ENCODE peak calls at places on chromosomes 3 and 15, in eight cellular contexts. Y, N, X, D, C, O, I and S are unnamed samples.
A peak's percentile ranks its signal among the peaks of the same experiment; 100 is the strongest.

GRCh38 chr3:43632269-43632733 is 10.5 kb upstream of the ANO10 start:
- DNase-seq in Y (peak; percentile 58), N (peak; percentile 93), X (no peak), D (no peak), C (no peak), O (no peak), I (no peak), S (peak; percentile 42)

GRCh38 chr3:188854395-188855149 is 317.2 kb upstream of the TPRG1 start:
- DNase-seq in Y (peak; percentile 53), N (peak; percentile 92), X (no peak), D (no peak), C (no peak), O (no peak), I (no peak), S (no peak)

GRCh38 chr3:153944084-153944483 is 177.1 kb upstream of the ARHGEF26 start:
- DNase-seq in Y (no peak), N (peak; percentile 19), X (no peak), D (no peak), C (no peak), O (no peak), I (no peak), S (no peak)

GRCh38 chr3:119731545-119732343 is 28.9 kb downstream of the CFAP91 start:
- DNase-seq in Y (no peak), N (peak; percentile 28), X (no peak), D (no peak), C (no peak), O (no peak), I (no peak), S (no peak)

GRCh38 chr3:13137808-13138565 is 64.8 kb upstream of the IQSEC1 start:
- DNase-seq in Y (no peak), N (no peak), X (no peak), D (peak; percentile 35), C (no peak), O (no peak), I (peak; percentile 62), S (no peak)

GRCh38 chr3:81666502-81667121 is 94.8 kb downstream of the GBE1 start:
- DNase-seq in Y (no peak), N (peak; percentile 48), X (no peak), D (no peak), C (no peak), O (no peak), I (no peak), S (peak; percentile 1)

GRCh38 chr3:14548321-14548729 is 8.2 kb upstream of the GRIP2 start:
- DNase-seq in Y (peak; percentile 33), N (peak; percentile 56), X (peak; percentile 3), D (no peak), C (peak; percentile 86), O (peak; percentile 83), I (no peak), S (peak; percentile 32)

GRCh38 chr3:46913644-46914043 is 36.1 kb downstream of the PTH1R start:
- DNase-seq in Y (no peak), N (peak; percentile 59), X (no peak), D (peak; percentile 54), C (peak; percentile 33), O (peak; percentile 73), I (no peak), S (no peak)

GRCh38 chr3:126414961-126415660 is 20.4 kb downstream of the CFAP100 start:
- DNase-seq in Y (no peak), N (no peak), X (no peak), D (no peak), C (no peak), O (no peak), I (peak; percentile 35), S (no peak)

GRCh38 chr3:197302696-197303341 is 4.4 kb upstream of the DLG1 start:
- DNase-seq in Y (no peak), N (peak; percentile 87), X (no peak), D (no peak), C (no peak), O (no peak), I (no peak), S (no peak)

GRCh38 chr3:28328188-28329151 is 20.1 kb upstream of the ZCWPW2 start:
- DNase-seq in Y (no peak), N (peak; percentile 41), X (no peak), D (no peak), C (no peak), O (no peak), I (no peak), S (no peak)
- TF ChIP-seq CTCF in Y (peak; percentile 57), N (peak; percentile 47), X (peak; percentile 83), D (peak; percentile 72), C (peak; percentile 30), O (peak; percentile 77), I (peak; percentile 53), S (peak; percentile 20)

GRCh38 chr3:71796268-71796667 is 11.3 kb upstream of the PROK2 start:
- DNase-seq in Y (no peak), N (no peak), X (no peak), D (no peak), C (no peak), O (no peak), I (no peak), S (no peak)

GRCh38 chr3:71789922-71790321 is 5.0 kb upstream of the PROK2 start:
- DNase-seq in Y (no peak), N (no peak), X (no peak), D (no peak), C (no peak), O (no peak), I (no peak), S (no peak)

GRCh38 chr3:71787851-71788405 is 3.0 kb upstream of the PROK2 start:
- DNase-seq in Y (no peak), N (no peak), X (no peak), D (no peak), C (no peak), O (no peak), I (no peak), S (no peak)

GRCh38 chr3:71786551-71786950 is 1.6 kb upstream of the PROK2 start:
- DNase-seq in Y (no peak), N (no peak), X (no peak), D (no peak), C (no peak), O (no peak), I (no peak), S (no peak)

DNA sequence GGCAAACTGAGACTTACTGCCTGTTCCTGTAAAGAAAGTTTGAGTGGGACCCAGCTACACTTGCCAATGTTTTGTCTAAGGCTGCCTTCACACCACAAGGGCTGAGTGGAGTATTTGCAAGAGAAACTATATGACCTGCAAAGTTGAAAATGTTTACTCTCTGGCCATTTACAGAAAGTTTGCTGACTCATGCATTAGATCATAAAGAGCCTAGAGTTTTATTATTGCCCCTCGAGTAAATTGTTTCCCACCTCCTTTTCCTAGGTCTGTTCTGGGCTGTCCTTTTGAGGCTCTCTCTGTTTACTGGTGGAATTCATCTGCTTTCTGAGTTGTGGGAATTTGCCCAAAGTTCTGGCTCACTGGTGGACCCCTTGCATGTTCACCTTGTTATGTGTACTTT is 6.7 kb upstream of the PROK2 start:
- DNase-seq in Y (no peak), N (peak; percentile 2), X (no peak), D (no peak), C (no peak), O (no peak), I (no peak), S (no peak)
- H3K4me3 ChIP-seq in Y (no peak overlapping the region), N (no peak overlapping the region), X (no peak overlapping the region), D (no peak overlapping the region), C (no peak overlapping the region), O (no peak overlapping the region), I (no peak overlapping the region), S (no peak overlapping the region)

DNA sequence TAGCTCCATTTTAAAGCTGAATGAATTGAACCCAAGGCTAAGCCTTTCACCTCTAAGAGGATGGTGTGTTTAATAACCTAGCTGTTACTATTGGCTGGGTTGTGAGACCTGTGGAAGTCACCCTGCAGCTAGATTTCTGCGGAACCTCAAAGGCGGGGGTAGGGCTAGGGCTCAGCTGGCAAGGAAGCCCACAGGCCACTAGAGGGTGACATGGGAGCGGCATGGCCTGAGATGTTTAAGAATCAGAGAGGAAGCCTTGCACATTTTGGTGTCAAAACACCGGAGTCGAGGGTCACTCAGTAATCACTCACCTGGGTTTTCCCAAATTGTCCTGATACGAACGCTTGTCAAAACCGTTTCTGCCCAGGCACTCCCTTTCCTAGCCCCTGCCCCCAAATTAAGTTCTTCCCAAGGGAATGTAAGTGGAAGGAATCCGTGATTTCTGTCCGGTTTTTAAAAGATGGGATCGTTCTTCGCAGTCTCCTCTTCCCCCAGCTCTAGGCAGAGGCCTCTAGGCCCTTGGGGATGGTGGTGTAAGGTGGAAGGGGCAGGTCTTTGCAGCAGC is 3.8 kb upstream of the ACAD9 start:
- DNase-seq in Y (no peak), N (no peak), X (peak; percentile 42), D (no peak), C (no peak), O (peak; percentile 44), I (no peak), S (no peak)
- TF ChIP-seq CTCF in Y (peak; percentile 51), N (peak; percentile 40), X (peak; percentile 73), D (peak; percentile 42), C (no peak), O (peak; percentile 48), I (peak; percentile 25), S (peak; percentile 66)

GRCh38 chr15:67146875-67147381 is 81.5 kb downstream of the SMAD3 start:
- DNase-seq in Y (peak; percentile 88), N (peak; percentile 93), X (no peak), D (no peak), C (peak; percentile 28), O (peak; percentile 59), I (no peak), S (no peak)
- H3K4me3 ChIP-seq in Y (no peak overlapping the region), N (no peak overlapping the region), X (no peak overlapping the region), D (no peak overlapping the region), C (no peak overlapping the region), O (no peak overlapping the region), I (no peak overlapping the region), S (no peak overlapping the region)

GRCh38 chr3:124770341-124771082 is 40.3 kb downstream of the UMPS start:
- DNase-seq in Y (no peak), N (no peak), X (no peak), D (no peak), C (no peak), O (peak; percentile 84), I (no peak), S (no peak)

GRCh38 chr3:124767691-124768090 is 37.4 kb downstream of the UMPS start:
- DNase-seq in Y (no peak), N (no peak), X (no peak), D (no peak), C (no peak), O (no peak), I (no peak), S (no peak)

GRCh38 chr3:124767259-124767658 is 37.0 kb downstream of the UMPS start:
- DNase-seq in Y (no peak), N (no peak), X (no peak), D (no peak), C (no peak), O (peak; percentile 12), I (no peak), S (no peak)

GRCh38 chr3:124769462-124769861 is 39.2 kb downstream of the UMPS start:
- DNase-seq in Y (no peak), N (no peak), X (no peak), D (no peak), C (no peak), O (peak; percentile 17), I (no peak), S (no peak)

GRCh38 chr3:124768812-124769211 is 38.6 kb downstream of the UMPS start:
- DNase-seq in Y (no peak), N (no peak), X (no peak), D (no peak), C (no peak), O (peak; percentile 65), I (no peak), S (no peak)
- TF ChIP-seq CTCF in Y (no peak), N (peak; percentile 5), X (no peak), D (no peak), C (no peak), O (peak; percentile 25), I (no peak), S (no peak)